ENCODE peak calls at places on chromosomes 7 and 10, in ten cellular contexts. K is activated naive CD4-positive, alpha-beta T cell treated with anti-CD3 and anti-CD28 coated beads for 36 hours; A is GM12865; I is M059J; Z is CD8-positive, alpha-beta T cell; L is K562; C is mammary epithelial cell; X is activated CD8-positive, alpha-beta memory T cell treated with anti-CD3 and anti-CD28 coated beads for 24 hours; Q is midbrain; T is WTC11. B is an unnamed sample.

GRCh38 chr10:7480742-7481381 is 70.0 kb upstream of the SFMBT2 start:
- DNase-seq in X (no peak), A (peak; percentile 76), Q (no peak), T (no peak), K (no peak), L (no peak), C (no peak), I (no peak), Z (no peak), B (no peak)

GRCh38 chr7:80499350-80499955 is 12.4 kb downstream of the GNAT3 start:
- DNase-seq in Z (no peak), L (no peak), X (no peak), Q (no peak), C (peak; percentile 95), K (no peak), A (no peak), T (peak; percentile 12), I (peak; percentile 96), B (no peak)

GRCh38 chr7:134327896-134328295 is 11.2 kb upstream of the SLC35B4 start:
- DNase-seq in A (peak; percentile 83), T (peak; percentile 80), Q (peak; percentile 52), I (peak; percentile 65), L (peak; percentile 91), X (peak; percentile 71), K (peak; percentile 70), C (peak; percentile 15), Z (peak; percentile 37), B (peak; percentile 49)

GRCh38 chr7:5514440-5515035 is 90.9 kb upstream of the TNRC18 start:
- DNase-seq in T (no peak), A (no peak), I (peak; percentile 35), X (no peak), Q (no peak), Z (no peak), K (no peak), L (no peak), C (no peak), B (no peak)

GRCh38 chr7:158383665-158384064 is 204.0 kb downstream of the PTPRN2 start:
- DNase-seq in K (no peak), A (no peak), C (no peak), I (no peak), L (no peak), Q (no peak), X (no peak), Z (no peak), T (no peak), B (no peak)

GRCh38 chr10:32371101-32371500 is 24.1 kb upstream of the EPC1 start:
- DNase-seq in C (no peak), Q (no peak), T (no peak), Z (no peak), L (no peak), X (no peak), I (no peak), A (no peak), K (no peak), B (no peak)

GRCh38 chr7:127922661-127923060 is 108.6 kb downstream of the LRRC4 start:
- DNase-seq in K (no peak), I (no peak), C (no peak), L (no peak), Q (no peak), X (no peak), A (no peak), Z (no peak), T (no peak), B (no peak)

GRCh38 chr7:4760952-4761351 is 14.5 kb upstream of the AP5Z1 start:
- DNase-seq in L (no peak), I (no peak), Z (no peak), Q (no peak), K (no peak), X (no peak), A (no peak), T (no peak), C (no peak), B (no peak)

GRCh38 chr7:120825576-120825975 is 32.4 kb downstream of the TSPAN12 start:
- DNase-seq in I (no peak), C (no peak), Q (no peak), L (no peak), X (no peak), T (no peak), K (no peak), Z (no peak), A (no peak), B (no peak)

GRCh38 chr10:8035641-8036520 is 18.6 kb upstream of the GATA3 start:
- DNase-seq in T (no peak), C (no peak), L (no peak), X (no peak), A (no peak), I (no peak), Q (no peak), K (no peak), Z (no peak), B (no peak)

GRCh38 chr7:112748381-112748780 is 41.8 kb downstream of the TMEM168 start:
- DNase-seq in A (no peak), Z (no peak), Q (no peak), K (no peak), T (no peak), X (no peak), I (no peak), C (no peak), L (no peak), B (peak; percentile 59)

GRCh38 chr10:128875955-128876354 is 591.1 kb upstream of the MGMT start:
- DNase-seq in A (no peak), K (no peak), C (no peak), I (no peak), Q (no peak), L (no peak), X (peak; percentile 7), T (no peak), Z (no peak), B (no peak)

GRCh38 chr10:114151486-114151885 is 22.5 kb downstream of the CCDC186 start:
- DNase-seq in C (peak; percentile 94), I (peak; percentile 86), X (no peak), K (no peak), A (no peak), Z (no peak), Q (no peak), L (no peak), T (no peak), B (no peak)

GRCh38 chr10:120336910-120337540 is 120.0 kb upstream of the PLPP4 start:
- DNase-seq in A (peak; percentile 62), K (peak; percentile 80), X (peak; percentile 75), T (peak; percentile 78), Z (peak; percentile 7), Q (peak; percentile 2), I (peak; percentile 49), L (peak; percentile 41), C (peak; percentile 45), B (peak; percentile 39)

GRCh38 chr10:72812798-72813430 is 80.6 kb upstream of the OIT3 start:
- DNase-seq in X (no peak), Z (no peak), T (no peak), A (no peak), L (no peak), C (peak; percentile 78), I (peak; percentile 65), K (no peak), Q (no peak), B (no peak)

GRCh38 chr10:116849271-116850057 is at the start of gene ENO4:
- DNase-seq in A (peak; percentile 60), I (peak; percentile 85), C (peak; percentile 80), L (no peak), T (peak; percentile 90), Z (no peak), X (no peak), K (peak; percentile 21), Q (peak; percentile 82), B (peak; percentile 70)

GRCh38 chr10:103197177-103197576 is 4.1 kb upstream of the NT5C2 start:
- DNase-seq in Q (no peak), T (no peak), K (peak; percentile 52), A (no peak), X (no peak), I (peak; percentile 91), C (peak; percentile 76), L (peak; percentile 83), Z (no peak), B (peak; percentile 79)

GRCh38 chr7:22231806-22232205 is 125.1 kb downstream of the RAPGEF5 start:
- DNase-seq in C (no peak), A (no peak), X (no peak), L (no peak), I (no peak), Q (no peak), K (no peak), T (no peak), Z (no peak), B (no peak)

GRCh38 chr10:86971146-86971991 is 3.1 kb downstream of the ADIRF start:
- DNase-seq in C (peak; percentile 89), X (peak; percentile 93), L (no peak), T (peak; percentile 66), I (peak; percentile 87), Z (peak; percentile 87), A (peak; percentile 95), Q (peak; percentile 28), K (peak; percentile 83), B (peak; percentile 75)

GRCh38 chr7:13904689-13905088 is 84.8 kb downstream of the ETV1 start:
- DNase-seq in T (no peak), K (no peak), Z (no peak), L (no peak), X (no peak), Q (no peak), A (no peak), C (no peak), I (peak; percentile 60), B (peak; percentile 92)

GRCh38 chr7:120950539-120951308 is at the start of gene ING3:
- DNase-seq in A (peak; percentile 99), L (peak; percentile 100), Q (peak; percentile 98), K (peak; percentile 97), T (peak; percentile 96), C (peak; percentile 96), X (peak; percentile 99), Z (peak; percentile 98), I (peak; percentile 98), B (peak; percentile 96)

GRCh38 chr10:34290412-34291082 is 524.5 kb downstream of the PARD3 start:
- DNase-seq in L (no peak), T (no peak), Z (no peak), Q (no peak), I (peak; percentile 74), C (peak; percentile 63), K (no peak), A (no peak), X (no peak), B (no peak)

GRCh38 chr7:107691713-107692112 is 31.1 kb downstream of the SLC26A4 start:
- DNase-seq in T (no peak), C (no peak), Z (no peak), A (no peak), X (no peak), K (no peak), L (no peak), I (peak; percentile 62), Q (no peak), B (no peak)

GRCh38 chr7:24304494-24305095 is 20.6 kb downstream of the NPY start:
- DNase-seq in K (no peak), A (no peak), T (no peak), L (no peak), C (no peak), Q (no peak), I (no peak), Z (no peak), X (no peak), B (no peak)

GRCh38 chr10:15847481-15847880 is 12.8 kb downstream of the MINDY3 start:
- DNase-seq in L (no peak), K (no peak), Q (no peak), X (no peak), Z (no peak), C (no peak), I (no peak), A (no peak), T (no peak), B (no peak)

GRCh38 chr7:128427289-128427891 is 17.6 kb upstream of the IMPDH1 start:
- DNase-seq in C (peak; percentile 37), I (peak; percentile 64), A (peak; percentile 65), Q (peak; percentile 79), Z (no peak), L (peak; percentile 80), K (peak; percentile 22), X (no peak), T (no peak), B (peak; percentile 48)

GRCh38 chr10:112362833-112363232 is 11.1 kb upstream of the ACSL5 start:
- DNase-seq in I (peak; percentile 95), Q (no peak), T (no peak), C (no peak), K (no peak), A (no peak), Z (no peak), L (no peak), X (no peak), B (no peak)

GRCh38 chr10:120990831-120991230 is 139.7 kb downstream of the WDR11 start:
- DNase-seq in C (no peak), Z (no peak), A (no peak), K (no peak), T (no peak), L (no peak), Q (no peak), I (no peak), X (no peak), B (no peak)